ENCODE peak calls at places on chromosomes 16 and 17, in seven cellular contexts. J, X, S, V, I, C and W are unnamed samples.

GRCh38 chr17:7060165-7060890 is 16.4 kb upstream of the SLC16A11 start:
- DNase-seq in C (peak), I (peak), X (no peak), S (no peak), V (no peak), J (peak), W (no peak)

GRCh38 chr17:69858460-69858859 is 216.6 kb upstream of the KCNJ16 start:
- DNase-seq in X (no peak), I (peak), C (no peak), V (no peak), J (no peak), S (no peak), W (no peak)

GRCh38 chr17:21549107-21549687 is 143.1 kb upstream of the KCNJ18 start:
- DNase-seq in J (peak), V (no peak), X (no peak), I (peak), C (no peak), S (no peak), W (no peak)

GRCh38 chr16:89268987-89269735 is 51.7 kb downstream of the ZNF778 start:
- DNase-seq in S (no peak), X (no peak), I (peak), J (peak), C (peak), V (no peak), W (no peak)

GRCh38 chr16:27529962-27530361 is 19.8 kb downstream of the GTF3C1 start:
- DNase-seq in I (peak), S (no peak), C (no peak), J (peak), X (no peak), V (no peak), W (no peak)

GRCh38 chr16:73053379-73054130 is 5.6 kb upstream of the ZFHX3 start:
- DNase-seq in C (no peak), S (no peak), I (peak), X (no peak), J (no peak), V (no peak), W (no peak)

GRCh38 chr16:65869261-65869660 is 497.2 kb upstream of the CDH5 start:
- DNase-seq in J (no peak), V (no peak), I (no peak), X (no peak), C (no peak), S (no peak), W (no peak)

GRCh38 chr17:61389670-61390478 is 9.8 kb upstream of the TBX2 start:
- DNase-seq in V (no peak), S (peak), C (peak), I (no peak), X (peak), J (no peak), W (peak)

GRCh38 chr16:67547423-67548264 is 14.7 kb upstream of the CTCF start:
- DNase-seq in C (no peak), V (peak), S (peak), J (no peak), I (no peak), X (no peak), W (peak)

GRCh38 chr16:82947675-82948074 is 320.9 kb downstream of the CDH13 start:
- DNase-seq in V (no peak), S (no peak), I (no peak), J (no peak), X (no peak), C (no peak), W (no peak)

GRCh38 chr16:49523435-49524159 is 150.0 kb downstream of the C16orf78 start:
- DNase-seq in J (no peak), S (peak), X (no peak), V (no peak), C (no peak), I (no peak), W (no peak)

GRCh38 chr17:77225246-77225645 is 84.5 kb downstream of the SEC14L1 start:
- DNase-seq in J (no peak), C (no peak), V (no peak), X (no peak), S (no peak), I (no peak), W (no peak)

GRCh38 chr16:82011199-82011641 is at the start of gene SDR42E1:
- DNase-seq in S (peak), V (peak), J (no peak), X (no peak), I (no peak), C (no peak), W (peak)

GRCh38 chr17:55774834-55775233 is 24.0 kb downstream of the PCTP start:
- DNase-seq in S (no peak), X (no peak), I (no peak), V (no peak), C (no peak), J (no peak), W (no peak)

GRCh38 chr17:82678265-82678891 is 20.1 kb downstream of the RAB40B start:
- DNase-seq in C (no peak), X (no peak), I (no peak), J (no peak), S (no peak), V (no peak), W (no peak)

GRCh38 chr16:3137267-3137666 is 2.4 kb downstream of the ZNF213 start:
- DNase-seq in I (no peak), X (no peak), J (no peak), S (no peak), V (no peak), C (no peak), W (no peak)

GRCh38 chr17:13957636-13958035 is 111.7 kb upstream of the COX10 start:
- DNase-seq in V (no peak), X (no peak), I (no peak), J (peak), C (no peak), S (no peak), W (no peak)

GRCh38 chr17:41140360-41141132 is at the start of gene KRTAP4-6:
- DNase-seq in C (no peak), S (no peak), I (peak), V (no peak), J (peak), X (no peak), W (no peak)

GRCh38 chr16:66950971-66951790 is 9.9 kb upstream of the CES3 start:
- DNase-seq in V (no peak), I (no peak), X (no peak), C (no peak), J (no peak), S (no peak), W (no peak)

GRCh38 chr17:81400154-81400938 is 5.1 kb downstream of the BAHCC1 start:
- DNase-seq in V (no peak), X (peak), J (no peak), I (peak), S (peak), C (peak), W (no peak)

GRCh38 chr17:12821376-12821940 is 32.2 kb downstream of the ARHGAP44 start:
- DNase-seq in J (peak), V (no peak), S (no peak), C (no peak), X (no peak), I (peak), W (no peak)